ENCODE peak calls at places on chromosomes 12 and 14, in seven cellular contexts. K is endothelial cell; G is adrenal gland; C is astrocyte of the spinal cord; Z is activated CD8-positive, alpha-beta T cell treated with anti-CD3 and anti-CD28 coated beads for 36 hours; D is kidney; Y is fibroblast of the aortic adventitia. H is an unnamed sample.

GRCh38 chr12:29858270-29858786 is 74.6 kb upstream of the TMTC1 start:
- DNase-seq in D (no peak), K (no peak), Y (no peak), G (no peak), Z (no peak), C (no peak), H (no peak)

GRCh38 chr14:53670701-53671100 is 285.9 kb downstream of the BMP4 start:
- DNase-seq in Y (peak), K (no peak), C (peak), D (no peak), G (no peak), Z (no peak), H (no peak)

GRCh38 chr12:49232940-49233841 is 31.7 kb upstream of the TUBA1C start:
- DNase-seq in Y (no peak), Z (no peak), D (peak), K (peak), G (peak), C (peak), H (no peak)

GRCh38 chr14:60561845-60562746 is 53.1 kb downstream of the SIX6 start:
- DNase-seq in Z (peak), C (peak), Y (peak), K (peak), D (no peak), G (peak), H (no peak)

GRCh38 chr14:78805586-78805985 is 635.4 kb downstream of the NRXN3 start:
- DNase-seq in D (no peak), G (no peak), Y (no peak), C (no peak), Z (no peak), K (no peak), H (no peak)

GRCh38 chr12:89448951-89449371 is 75.6 kb downstream of the GALNT4 start:
- DNase-seq in Z (no peak), Y (no peak), G (no peak), K (no peak), D (no peak), C (peak), H (no peak)

GRCh38 chr14:75448209-75448608 is 20.4 kb downstream of the JDP2 start:
- DNase-seq in Z (no peak), C (no peak), Y (peak), D (no peak), K (no peak), G (no peak), H (no peak)

GRCh38 chr12:55741978-55742377 is 944 bp upstream of the GDF11 start:
- DNase-seq in G (no peak), Z (no peak), D (no peak), C (no peak), Y (no peak), K (no peak), H (no peak)

GRCh38 chr12:42306297-42306696 is 19.6 kb downstream of the ZCRB1 start:
- DNase-seq in Y (no peak), G (no peak), C (no peak), K (no peak), Z (no peak), D (no peak), H (no peak)

GRCh38 chr12:114399664-114400211 is 6.2 kb downstream of the TBX5 start:
- DNase-seq in C (no peak), D (no peak), Y (no peak), K (peak), G (no peak), Z (no peak), H (no peak)

GRCh38 chr12:110791589-110791988 is 48.9 kb upstream of the PPP1CC start:
- DNase-seq in D (no peak), C (no peak), Z (no peak), Y (no peak), G (no peak), K (no peak), H (no peak)

GRCh38 chr12:126084480-126084879 is 1019.2 kb downstream of the AACS start:
- DNase-seq in K (no peak), G (no peak), D (no peak), C (peak), Y (peak), Z (no peak), H (no peak)

GRCh38 chr14:36935976-36936678 is 236.3 kb downstream of the SLC25A21 start:
- DNase-seq in C (no peak), D (no peak), K (no peak), G (no peak), Z (no peak), Y (peak), H (no peak)

GRCh38 chr12:51004504-51004903 is 21.7 kb downstream of the SLC11A2 start:
- DNase-seq in C (no peak), G (no peak), K (no peak), D (no peak), Y (no peak), Z (no peak), H (no peak)
- TF ChIP-seq CTCF in C (no peak), G (no peak), K (no peak), D (no peak), Y (no peak), Z (no peak), H (no peak)

GRCh38 chr14:22046063-22046462 is 372.4 kb upstream of the OR4E1 start:
- DNase-seq in Z (peak), Y (no peak), G (no peak), K (no peak), C (no peak), D (no peak), H (no peak)

GRCh38 chr14:22052795-22053194 is 379.2 kb upstream of the OR4E1 start:
- DNase-seq in Z (peak), G (no peak), K (no peak), D (no peak), C (no peak), Y (no peak), H (no peak)

GRCh38 chr14:22044193-22044592 is 370.6 kb upstream of the OR4E1 start:
- DNase-seq in G (no peak), D (no peak), K (no peak), Y (no peak), C (no peak), Z (no peak), H (no peak)

DNA sequence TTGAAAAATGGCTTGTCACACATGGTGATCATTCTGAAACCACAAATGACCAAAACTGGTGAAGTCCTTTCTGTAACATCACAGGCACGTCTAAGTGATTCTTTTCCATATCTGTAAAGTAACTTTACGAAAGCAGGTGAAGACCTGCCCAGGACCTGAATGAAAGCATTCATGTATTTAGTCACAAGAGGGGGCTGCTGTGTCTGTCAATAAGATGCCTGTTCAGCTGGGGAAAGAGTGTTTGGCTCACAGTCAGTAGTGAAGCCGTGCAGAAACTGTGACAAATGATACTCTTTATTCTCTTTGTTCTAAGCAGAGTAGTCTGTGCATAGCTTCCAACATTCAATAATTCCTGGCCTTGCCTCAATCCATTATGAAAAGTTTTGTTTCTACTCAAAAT is 373.5 kb upstream of the OR4E1 start:
- DNase-seq in C (no peak), Y (no peak), G (no peak), K (peak), Z (peak), D (no peak), H (no peak)
- TF ChIP-seq CTCF in C (peak), Y (no peak), G (no peak), K (no peak), Z (peak), D (no peak), H (peak)

GRCh38 chr14:30753452-30753851 is 120.9 kb upstream of the COCH start:
- DNase-seq in C (no peak), Z (no peak), K (no peak), Y (no peak), G (no peak), D (no peak), H (no peak)

GRCh38 chr14:30748343-30748742 is 126.0 kb upstream of the COCH start:
- DNase-seq in K (no peak), Z (no peak), C (no peak), Y (no peak), D (no peak), G (no peak), H (no peak)

GRCh38 chr14:30756594-30756993 is 117.8 kb upstream of the COCH start:
- DNase-seq in Y (no peak), C (no peak), Z (no peak), G (no peak), D (no peak), K (no peak), H (no peak)

GRCh38 chr14:30754778-30755177 is 119.6 kb upstream of the COCH start:
- DNase-seq in Z (no peak), K (no peak), D (no peak), C (no peak), Y (no peak), G (no peak), H (no peak)

DNA sequence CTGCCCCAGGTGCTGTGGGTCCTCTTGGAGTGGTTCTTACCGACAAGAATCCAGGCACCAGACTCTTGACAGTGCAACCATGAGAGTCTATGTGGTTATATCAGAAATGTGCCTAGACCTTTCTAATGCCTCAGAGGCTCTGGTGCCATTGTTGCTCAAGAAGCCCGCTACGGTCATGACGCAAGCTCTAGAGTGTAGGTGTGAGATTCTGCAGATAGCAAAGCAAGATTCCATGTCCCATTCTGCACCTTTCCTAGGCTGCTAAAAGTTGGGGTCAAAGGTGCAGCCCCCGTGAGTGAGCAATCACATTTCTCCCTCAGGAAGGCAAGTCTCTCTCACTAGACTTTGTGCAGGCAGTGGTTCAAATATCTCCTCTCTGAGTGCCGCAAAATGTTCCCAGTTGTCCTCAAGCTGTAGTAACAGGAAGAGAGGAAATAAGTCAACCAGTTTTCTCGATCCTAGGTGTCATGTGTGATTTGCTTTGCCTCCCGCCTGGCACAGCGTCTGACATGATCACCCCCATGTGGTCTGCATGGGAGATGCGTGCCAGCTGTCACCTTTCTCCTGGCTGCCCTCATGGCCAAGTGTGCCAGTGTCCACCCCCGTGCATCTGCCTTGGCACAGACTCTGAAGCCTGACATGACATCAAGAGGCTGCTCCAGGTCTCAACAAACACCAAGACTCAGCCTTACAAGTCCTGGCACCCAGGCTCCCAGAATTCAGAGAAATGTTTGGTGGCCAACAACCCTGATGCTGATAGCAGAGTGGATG is 122.5 kb upstream of the COCH start:
- DNase-seq in K (no peak), C (no peak), Z (peak), D (no peak), Y (no peak), G (no peak), H (no peak)
- TF ChIP-seq CTCF in K (no peak), C (no peak), Z (no peak), D (no peak), Y (no peak), G (no peak), H (peak)

GRCh38 chr12:23221066-23221465 is 596.1 kb downstream of the ETNK1 start:
- DNase-seq in K (peak), G (no peak), Z (no peak), Y (no peak), D (no peak), C (no peak), H (no peak)
- TF ChIP-seq CTCF in K (no peak), G (no peak), Z (no peak), Y (peak), D (peak), C (peak), H (peak)

GRCh38 chr12:31362759-31363415 is 36.9 kb upstream of the SINHCAF start:
- DNase-seq in K (no peak), G (no peak), Y (no peak), D (no peak), Z (peak), C (no peak), H (no peak)
- TF ChIP-seq CTCF in K (no peak), G (no peak), Y (no peak), D (no peak), Z (no peak), C (no peak), H (no peak)